ENCODE peak calls at places on chromosomes 1 and 21, in eight cellular contexts. I is lower lobe of right lung, G is IMR-90, W is psoas muscle, D is right lobe of liver, C is adrenal gland, E is aorta, S is ovary. X is an unnamed sample.

GRCh38 chr1:43381609-43382008 is 8.0 kb downstream of the MED8 start:
- DNase-seq in C (peak; percentile 32), D (no peak), S (no peak), G (no peak), E (no peak), W (no peak), I (no peak), X (no peak)

GRCh38 chr21:29321908-29322569 is 23.3 kb downstream of the BACH1 start:
- DNase-seq in D (no peak), S (no peak), G (no peak), E (no peak), C (no peak), I (no peak), W (no peak), X (no peak)

GRCh38 chr21:32604484-32604883 is 7.7 kb downstream of the CFAP298 start:
- DNase-seq in C (no peak), W (no peak), S (no peak), I (no peak), G (no peak), E (no peak), D (no peak), X (no peak)

GRCh38 chr1:11804666-11805453 is 904 bp downstream of the MTHFR start:
- DNase-seq in G (peak; percentile 56), D (peak; percentile 52), S (peak; percentile 84), E (peak; percentile 79), I (peak; percentile 69), W (no peak), C (peak; percentile 81), X (peak; percentile 62)

GRCh38 chr1:110916669-110917306 is 43.8 kb downstream of the CD53 start:
- DNase-seq in I (no peak), W (no peak), E (no peak), S (no peak), C (no peak), G (peak; percentile 19), D (no peak), X (no peak)

GRCh38 chr1:167248707-167249642 is 28.3 kb downstream of the POU2F1 start:
- DNase-seq in C (no peak), W (no peak), S (no peak), I (no peak), D (no peak), E (no peak), G (no peak), X (no peak)

GRCh38 chr1:10508511-10508951 is 33.8 kb downstream of the PEX14 start:
- DNase-seq in D (no peak), G (peak; percentile 57), S (no peak), W (no peak), C (no peak), E (no peak), I (no peak), X (no peak)

GRCh38 chr1:7752512-7753417 is 18.3 kb upstream of the VAMP3 start:
- DNase-seq in S (peak; percentile 56), D (peak; percentile 34), I (no peak), C (peak; percentile 78), E (no peak), W (no peak), G (peak; percentile 71), X (no peak)

GRCh38 chr1:63615809-63616420 is 22.7 kb downstream of the PGM1 start:
- DNase-seq in C (peak; percentile 74), S (peak; percentile 42), E (no peak), W (peak; percentile 54), D (peak; percentile 31), G (peak; percentile 75), I (no peak), X (peak; percentile 49)

GRCh38 chr1:205993068-205993467 is 10.1 kb downstream of the RAB7B start:
- DNase-seq in G (no peak), D (no peak), I (no peak), E (no peak), C (no peak), W (no peak), S (no peak), X (no peak)

GRCh38 chr1:228515200-228515834 is 28.1 kb downstream of the RNF187 start:
- DNase-seq in G (peak; percentile 58), D (no peak), S (peak; percentile 33), E (no peak), C (peak; percentile 38), W (no peak), I (no peak), X (no peak)

GRCh38 chr21:41706678-41707077 is 60.2 kb downstream of the RIPK4 start:
- DNase-seq in E (no peak), D (no peak), I (no peak), C (peak; percentile 7), S (no peak), G (peak; percentile 39), W (no peak), X (no peak)

GRCh38 chr1:104945406-104945805 is 1195.7 kb downstream of the AMY1C start:
- DNase-seq in S (no peak), E (no peak), I (no peak), D (no peak), W (no peak), C (no peak), G (no peak), X (no peak)

GRCh38 chr1:245516178-245516829 is 361.5 kb downstream of the KIF26B start:
- DNase-seq in G (peak; percentile 67), E (no peak), D (no peak), W (no peak), C (no peak), I (no peak), S (no peak), X (no peak)

GRCh38 chr1:115665319-115665718 is 23.5 kb downstream of the VANGL1 start:
- DNase-seq in I (no peak), G (no peak), W (no peak), S (no peak), E (no peak), C (peak; percentile 64), D (no peak), X (no peak)

GRCh38 chr1:186188004-186188539 is 187.0 kb downstream of the TPR start:
- DNase-seq in S (no peak), G (peak; percentile 94), C (no peak), W (no peak), D (no peak), E (no peak), I (no peak), X (no peak)

GRCh38 chr1:178232949-178233348 is 139.0 kb downstream of the RASAL2 start:
- DNase-seq in I (no peak), D (no peak), C (no peak), W (no peak), E (no peak), G (peak; percentile 62), S (no peak), X (no peak)

GRCh38 chr1:7178741-7179140 is 393.5 kb downstream of the CAMTA1 start:
- DNase-seq in C (no peak), S (no peak), I (no peak), G (no peak), E (no peak), W (no peak), D (no peak), X (no peak)

GRCh38 chr1:32876341-32877210 is 5.9 kb upstream of the FNDC5 start:
- DNase-seq in G (no peak), C (peak; percentile 78), W (peak; percentile 80), D (peak; percentile 74), I (peak; percentile 84), S (no peak), E (peak; percentile 86), X (peak; percentile 61)

GRCh38 chr1:54777431-54777830 is 13.1 kb upstream of the PARS2 start:
- DNase-seq in G (no peak), C (no peak), E (no peak), W (no peak), I (no peak), S (no peak), D (no peak), X (no peak)

GRCh38 chr21:37808261-37808660 is 108.0 kb downstream of the KCNJ6 start:
- DNase-seq in E (no peak), D (no peak), I (no peak), G (no peak), C (no peak), S (no peak), W (no peak), X (no peak)

GRCh38 chr1:166174108-166174507 is 7.3 kb upstream of the FAM78B start:
- DNase-seq in E (no peak), W (no peak), C (peak; percentile 20), G (no peak), S (no peak), D (no peak), I (no peak), X (no peak)

GRCh38 chr1:166169182-166169581 is 2.4 kb upstream of the FAM78B start:
- DNase-seq in S (no peak), E (no peak), C (no peak), G (no peak), I (no peak), D (no peak), W (no peak), X (no peak)

GRCh38 chr1:166170726-166171125 is 3.9 kb upstream of the FAM78B start:
- DNase-seq in I (no peak), E (no peak), G (no peak), C (no peak), S (no peak), D (no peak), W (no peak), X (no peak)

GRCh38 chr1:166170075-166170474 is 3.3 kb upstream of the FAM78B start:
- DNase-seq in G (no peak), C (no peak), I (no peak), E (no peak), D (no peak), S (no peak), W (no peak), X (no peak)

GRCh38 chr1:166172106-166172505 is 5.3 kb upstream of the FAM78B start:
- DNase-seq in I (no peak), W (no peak), C (no peak), E (no peak), D (no peak), S (no peak), G (no peak), X (no peak)
- H3K36me3 ChIP-seq in I (no peaks in the 10 kb centered on the region), W (no peaks in the 10 kb centered on the region), C (no peaks in the 10 kb centered on the region), E (no peaks in the 10 kb centered on the region), D (no peaks in the 10 kb centered on the region), S (no peaks in the 10 kb centered on the region), G (no peaks in the 10 kb centered on the region), X (no peaks in the 10 kb centered on the region)

GRCh38 chr1:156468693-156469345 is 31.8 kb downstream of the MEF2D start:
- DNase-seq in S (no peak), G (no peak), C (no peak), D (no peak), I (no peak), E (peak; percentile 59), W (no peak), X (no peak)
- H3K36me3 ChIP-seq in S (no peaks in the 10 kb centered on the region), G (peaks cover 78% of the 10 kb centered on the region), C (no peaks in the 10 kb centered on the region), D (no peaks in the 10 kb centered on the region), I (peaks cover 92% of the 10 kb centered on the region), E (no peaks in the 10 kb centered on the region), W (peaks cover 92% of the 10 kb centered on the region), X (peaks cover 21% of the 10 kb centered on the region)

GRCh38 chr1:2378956-2379732 is 12.2 kb downstream of the MORN1 start:
- DNase-seq in G (no peak), D (no peak), I (peak; percentile 25), W (peak; percentile 48), C (no peak), E (peak; percentile 46), S (no peak), X (no peak)
- H3K36me3 ChIP-seq in G (no peaks in the 10 kb centered on the region), D (no peaks in the 10 kb centered on the region), I (no peaks in the 10 kb centered on the region), W (no peaks in the 10 kb centered on the region), C (no peaks in the 10 kb centered on the region), E (no peaks in the 10 kb centered on the region), S (no peaks in the 10 kb centered on the region), X (no peaks in the 10 kb centered on the region)

DNA sequence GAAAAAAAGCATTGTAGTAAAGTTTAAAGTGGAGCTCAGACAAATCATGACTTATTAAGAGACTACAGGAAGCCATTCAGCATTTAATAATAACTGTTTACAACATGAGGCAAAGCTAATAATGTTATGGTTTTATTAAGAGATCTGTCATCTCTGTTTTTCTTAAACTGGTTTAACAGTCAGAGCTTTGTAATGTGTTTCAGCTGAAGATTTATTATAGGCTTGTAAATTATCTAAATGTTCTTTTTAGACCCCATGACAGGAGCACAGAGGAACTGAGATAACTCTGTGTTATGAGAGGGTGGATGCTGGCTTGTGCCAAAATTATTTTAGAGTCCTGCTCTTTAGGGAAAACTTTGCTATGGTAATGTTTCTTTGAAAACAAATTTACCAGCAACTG is 38.0 kb upstream of the RWDD3 start:
- DNase-seq in I (no peak), E (no peak), W (no peak), S (no peak), G (no peak), D (no peak), C (peak; percentile 2), X (no peak)
- H3K36me3 ChIP-seq in I (no peaks in the 10 kb centered on the region), E (no peaks in the 10 kb centered on the region), W (no peaks in the 10 kb centered on the region), S (no peaks in the 10 kb centered on the region), G (no peaks in the 10 kb centered on the region), D (no peaks in the 10 kb centered on the region), C (no peaks in the 10 kb centered on the region), X (no peaks in the 10 kb centered on the region)

X was measured in pancreas.